ENCODE peak calls at places on chromosomes 5 and 9, in nine cellular contexts. Q, S, H, E, A, L, Z, W and Y are unnamed samples.

GRCh38 chr9:84804948-84805694 is 135.6 kb downstream of the NTRK2 start:
- DNase-seq in Q (no peak), A (no peak), S (no peak), H (no peak), W (no peak), Z (no peak), E (no peak), L (no peak), Y (no peak)

GRCh38 chr5:114360816-114361723 is 800 bp upstream of the KCNN2 start:
- DNase-seq in W (no peak), Z (no peak), H (no peak), E (no peak), Q (no peak), L (no peak), S (no peak), A (peak; percentile 90), Y (no peak)

GRCh38 chr9:108486791-108487190 is 369.0 kb downstream of the ACTL7B start:
- DNase-seq in S (peak; percentile 81), L (peak; percentile 33), W (no peak), Q (no peak), A (no peak), E (no peak), Z (no peak), H (no peak), Y (no peak)

GRCh38 chr5:40378431-40379175 is 301.1 kb upstream of the PTGER4 start:
- DNase-seq in E (no peak), S (no peak), W (no peak), Z (no peak), H (no peak), L (no peak), A (no peak), Q (no peak), Y (no peak)

GRCh38 chr9:127130661-127131538 is 8.5 kb upstream of the ANGPTL2 start:
- DNase-seq in L (peak; percentile 98), Z (peak; percentile 96), W (peak; percentile 42), A (no peak), E (no peak), H (no peak), Q (peak; percentile 69), S (peak; percentile 84), Y (no peak)

GRCh38 chr5:79702606-79703380 is 13.2 kb downstream of the CMYA5 start:
- DNase-seq in W (peak; percentile 34), H (no peak), E (peak; percentile 25), L (peak; percentile 68), Z (peak; percentile 60), Q (no peak), S (peak; percentile 56), A (peak; percentile 51), Y (no peak)

GRCh38 chr9:14296462-14296861 is 17.5 kb downstream of the NFIB start:
- DNase-seq in A (no peak), Q (no peak), H (no peak), W (no peak), Z (no peak), S (no peak), L (no peak), E (no peak), Y (no peak)

GRCh38 chr9:134605351-134605968 is 36.1 kb upstream of the COL5A1 start:
- DNase-seq in L (no peak), A (no peak), Q (no peak), H (no peak), E (peak; percentile 6), S (no peak), W (no peak), Z (no peak), Y (no peak)

GRCh38 chr5:140336388-140336787 is 10.0 kb downstream of the HBEGF start:
- DNase-seq in E (no peak), S (no peak), A (no peak), H (no peak), Z (no peak), L (no peak), Q (no peak), W (no peak), Y (no peak)

GRCh38 chr5:112878760-112879159 is 17.7 kb downstream of the SRP19 start:
- DNase-seq in Q (no peak), S (peak; percentile 77), E (peak; percentile 77), W (peak; percentile 48), H (peak; percentile 31), L (no peak), Z (no peak), A (no peak), Y (no peak)

GRCh38 chr9:127612993-127613954 is 1.2 kb downstream of the STXBP1 start:
- DNase-seq in Z (peak; percentile 52), S (peak; percentile 84), L (peak; percentile 87), H (peak; percentile 9), Q (peak; percentile 86), W (peak; percentile 30), E (peak; percentile 48), A (peak; percentile 84), Y (no peak)

GRCh38 chr5:109876941-109877669 is 187.4 kb downstream of the MAN2A1 start:
- DNase-seq in Z (no peak), L (peak; percentile 73), E (no peak), A (no peak), H (no peak), W (peak; percentile 94), S (peak; percentile 73), Q (no peak), Y (no peak)

GRCh38 chr5:157372472-157372822 is 87.6 kb upstream of the NIPAL4 start:
- DNase-seq in L (no peak), W (peak; percentile 83), E (no peak), H (no peak), Q (no peak), Z (no peak), A (no peak), S (no peak), Y (peak; percentile 26)

GRCh38 chr9:103183569-103184191 is 188.5 kb downstream of the CYLC2 start:
- DNase-seq in H (no peak), A (no peak), S (peak; percentile 8), E (no peak), Z (no peak), Q (no peak), L (no peak), W (peak; percentile 7), Y (no peak)

GRCh38 chr5:429453-430188 is 13.4 kb upstream of the EXOC3 start:
- DNase-seq in L (peak; percentile 78), S (peak; percentile 33), Q (peak; percentile 72), W (no peak), Z (peak; percentile 77), A (peak; percentile 72), E (peak; percentile 11), H (no peak), Y (no peak)

GRCh38 chr9:88197016-88197415 is 58.7 kb upstream of the SPATA31C2 start:
- DNase-seq in S (peak; percentile 17), Z (peak; percentile 57), E (no peak), L (peak; percentile 78), H (no peak), A (no peak), Q (no peak), W (peak; percentile 53), Y (no peak)

GRCh38 chr5:122202952-122203351 is 73.6 kb downstream of the ZNF474 start:
- DNase-seq in H (no peak), W (no peak), L (no peak), E (no peak), A (no peak), Z (no peak), Q (no peak), S (no peak), Y (no peak)

GRCh38 chr9:12930906-12931305 is 156.1 kb downstream of the LURAP1L start:
- DNase-seq in A (no peak), Z (no peak), L (peak; percentile 5), Q (no peak), W (peak; percentile 35), E (no peak), H (no peak), S (no peak), Y (no peak)

GRCh38 chr9:71767421-71768321 is 642 bp downstream of the CEMIP2 start:
- DNase-seq in H (no peak), L (peak; percentile 61), E (peak; percentile 33), Z (no peak), W (no peak), A (peak; percentile 18), Q (peak; percentile 67), S (no peak), Y (no peak)

GRCh38 chr5:67182406-67182805 is 14.2 kb downstream of the CD180 start:
- DNase-seq in Z (peak; percentile 33), H (no peak), Q (no peak), W (no peak), S (peak; percentile 79), E (no peak), A (peak; percentile 37), L (peak; percentile 89), Y (no peak)

GRCh38 chr5:123035320-123035949 is 1.1 kb downstream of the PPIC start:
- DNase-seq in E (peak; percentile 20), Q (peak; percentile 64), W (peak; percentile 66), Z (peak; percentile 7), A (peak; percentile 79), S (peak; percentile 31), H (no peak), L (peak; percentile 81), Y (no peak)

GRCh38 chr9:129284607-129285291 is 106.7 kb upstream of the IER5L start:
- DNase-seq in Q (peak; percentile 41), Z (no peak), H (no peak), E (peak; percentile 15), L (no peak), S (no peak), A (peak; percentile 26), W (no peak), Y (no peak)

GRCh38 chr9:37309136-37309535 is 113.4 kb upstream of the GRHPR start:
- DNase-seq in Q (no peak), A (peak; percentile 30), W (peak; percentile 34), E (peak; percentile 27), H (no peak), Z (no peak), S (peak; percentile 5), L (peak; percentile 39), Y (no peak)